ENCODE peak calls at places on chromosomes 12 and 14, in eight cellular contexts. Y is CD4-positive, alpha-beta T cell; B is OCI-LY7; P is activated CD8-positive, alpha-beta T cell treated with anti-CD3 and anti-CD28 coated beads, Interleukin-2, amount 10 ng/mL, durations not matched to agents 7 days and 5 days; L is central memory CD4-positive, alpha-beta T cell; M is NCI-H2081; K is substantia nigra; S is suprapubic skin. D is an unnamed sample.

GRCh38 chr12:121638298-121639202 is 12.2 kb downstream of the ORAI1 start:
- DNase-seq in Y (no peak), B (no peak), P (no peak), L (no peak), M (no peak), K (no peak), S (no peak), D (no peak)

GRCh38 chr12:3869860-3870259 is 3.3 kb downstream of the PARP11 start:
- DNase-seq in Y (no peak), B (no peak), P (peak; percentile 40), L (peak; percentile 38), M (no peak), K (no peak), S (no peak), D (no peak)

GRCh38 chr14:76115010-76115422 is 36.7 kb upstream of the GPATCH2L start:
- DNase-seq in Y (no peak), B (no peak), P (no peak), L (no peak), M (no peak), K (no peak), S (no peak), D (no peak)

GRCh38 chr12:88299567-88300101 is 157.5 kb downstream of the TMTC3 start:
- DNase-seq in Y (no peak), B (no peak), P (peak; percentile 25), L (no peak), M (no peak), K (no peak), S (no peak), D (peak; percentile 33)

GRCh38 chr12:78540621-78541336 is 323.8 kb upstream of the SYT1 start:
- DNase-seq in Y (no peak), B (no peak), P (no peak), L (no peak), M (no peak), K (no peak), S (no peak), D (no peak)

GRCh38 chr12:124923906-124924734 is 9.7 kb upstream of the UBC start:
- DNase-seq in Y (no peak), B (no peak), P (no peak), L (no peak), M (no peak), K (no peak), S (no peak), D (no peak)

GRCh38 chr14:75274045-75274898 is 4.4 kb upstream of the FOS start:
- DNase-seq in Y (no peak), B (no peak), P (no peak), L (no peak), M (no peak), K (no peak), S (no peak), D (no peak)

GRCh38 chr12:12582895-12583303 is 20.2 kb upstream of the DUSP16 start:
- DNase-seq in Y (no peak), B (no peak), P (no peak), L (no peak), M (no peak), K (no peak), S (no peak), D (no peak)

GRCh38 chr12:6961278-6961694 is 9.2 kb downstream of the PHB2 start:
- DNase-seq in Y (peak; percentile 87), B (no peak), P (peak; percentile 79), L (peak; percentile 89), M (peak; percentile 34), K (no peak), S (no peak), D (peak; percentile 67)

GRCh38 chr12:60345442-60345841 is 749.6 kb downstream of the SLC16A7 start:
- DNase-seq in Y (no peak), B (no peak), P (no peak), L (no peak), M (no peak), K (no peak), S (no peak), D (no peak)

GRCh38 chr12:48084066-48084465 is 21.8 kb downstream of the SENP1 start:
- DNase-seq in Y (no peak), B (peak; percentile 36), P (no peak), L (no peak), M (no peak), K (no peak), S (no peak), D (peak; percentile 24)

GRCh38 chr12:127773520-127773919 is 493.4 kb upstream of the TMEM132C start:
- DNase-seq in Y (no peak), B (no peak), P (no peak), L (no peak), M (no peak), K (peak; percentile 24), S (no peak), D (no peak)

GRCh38 chr12:85833558-85833957 is 2.7 kb downstream of the RASSF9 start:
- DNase-seq in Y (no peak), B (no peak), P (no peak), L (no peak), M (no peak), K (no peak), S (no peak), D (no peak)

GRCh38 chr12:110501378-110501721 is 561 bp downstream of the VPS29 start:
- DNase-seq in Y (peak; percentile 1), B (peak; percentile 46), P (no peak), L (no peak), M (peak; percentile 51), K (no peak), S (no peak), D (peak; percentile 51)

GRCh38 chr12:109173443-109174240 is 57.3 kb downstream of the ACACB start:
- DNase-seq in Y (no peak), B (no peak), P (no peak), L (no peak), M (no peak), K (no peak), S (no peak), D (no peak)

GRCh38 chr12:127785535-127785934 is 481.4 kb upstream of the TMEM132C start:
- DNase-seq in Y (no peak), B (no peak), P (no peak), L (no peak), M (no peak), K (peak; percentile 33), S (no peak), D (peak; percentile 31)

GRCh38 chr12:12561305-12562015 is 1.2 kb downstream of the DUSP16 start:
- DNase-seq in Y (peak; percentile 24), B (peak; percentile 53), P (peak; percentile 51), L (no peak), M (peak; percentile 44), K (peak; percentile 68), S (peak; percentile 89), D (peak; percentile 60)

GRCh38 chr14:69090187-69090789 is 62.6 kb downstream of the DCAF5 start:
- DNase-seq in Y (peak; percentile 4), B (peak; percentile 33), P (peak; percentile 51), L (peak; percentile 9), M (peak; percentile 26), K (no peak), S (no peak), D (peak; percentile 19)

GRCh38 chr14:21107360-21107781 is 6.5 kb downstream of the TMEM253 start:
- DNase-seq in Y (no peak), B (no peak), P (no peak), L (no peak), M (no peak), K (no peak), S (peak; percentile 76), D (no peak)

GRCh38 chr12:109239691-109240090 is 69.4 kb downstream of the FOXN4 start:
- DNase-seq in Y (no peak), B (no peak), P (no peak), L (no peak), M (no peak), K (no peak), S (no peak), D (no peak)

GRCh38 chr14:56844603-56845002 is 34.3 kb upstream of the OTX2 start:
- DNase-seq in Y (no peak), B (no peak), P (no peak), L (no peak), M (no peak), K (no peak), S (no peak), D (no peak)

GRCh38 chr12:75781532-75782046 is 250.0 kb downstream of the PHLDA1 start:
- DNase-seq in Y (no peak), B (no peak), P (no peak), L (no peak), M (no peak), K (no peak), S (no peak), D (no peak)

GRCh38 chr12:115774148-115774905 is 503.2 kb downstream of the MED13L start:
- DNase-seq in Y (no peak), B (no peak), P (no peak), L (no peak), M (no peak), K (no peak), S (no peak), D (no peak)

GRCh38 chr14:101711041-101711861 is 50.3 kb upstream of the PPP2R5C start:
- DNase-seq in Y (no peak), B (no peak), P (no peak), L (no peak), M (no peak), K (no peak), S (peak; percentile 57), D (no peak)

GRCh38 chr12:6606331-6607131 is 648 bp downstream of the CHD4 start:
- DNase-seq in Y (peak; percentile 49), B (peak; percentile 78), P (peak; percentile 65), L (peak; percentile 57), M (peak; percentile 38), K (peak; percentile 78), S (no peak), D (peak; percentile 29)

GRCh38 chr12:123571343-123571813 is 13.0 kb upstream of the TMED2 start:
- DNase-seq in Y (no peak), B (no peak), P (no peak), L (no peak), M (no peak), K (no peak), S (no peak), D (peak; percentile 80)

GRCh38 chr14:103188691-103189480 is 65.6 kb downstream of the TNFAIP2 start:
- DNase-seq in Y (peak; percentile 1), B (no peak), P (peak; percentile 28), L (peak; percentile 3), M (no peak), K (no peak), S (no peak), D (peak; percentile 30)

GRCh38 chr14:81831128-81831815 is 297.6 kb upstream of the SEL1L start:
- DNase-seq in Y (no peak), B (no peak), P (no peak), L (no peak), M (no peak), K (no peak), S (no peak), D (peak; percentile 8)

GRCh38 chr12:59087691-59088090 is 167.4 kb upstream of the LRIG3 start:
- DNase-seq in Y (no peak), B (no peak), P (no peak), L (no peak), M (no peak), K (no peak), S (no peak), D (no peak)

GRCh38 chr12:111447571-111448265 is 42.0 kb downstream of the SH2B3 start:
- DNase-seq in Y (no peak), B (no peak), P (peak; percentile 18), L (no peak), M (no peak), K (no peak), S (peak; percentile 71), D (peak; percentile 3)

GRCh38 chr14:94113908-94114588 is 3.5 kb downstream of the IFI27 start:
- DNase-seq in Y (no peak), B (no peak), P (no peak), L (no peak), M (no peak), K (no peak), S (no peak), D (no peak)

GRCh38 chr14:72909163-72909562 is 15.3 kb upstream of the DPF3 start:
- DNase-seq in Y (no peak), B (no peak), P (no peak), L (no peak), M (no peak), K (no peak), S (no peak), D (peak; percentile 45)

GRCh38 chr12:104055686-104056388 is 5.8 kb upstream of the GLT8D2 start:
- DNase-seq in Y (no peak), B (no peak), P (no peak), L (no peak), M (peak; percentile 66), K (peak; percentile 16), S (no peak), D (no peak)

GRCh38 chr14:85319998-85320397 is 209.9 kb upstream of the FLRT2 start:
- DNase-seq in Y (no peak), B (no peak), P (no peak), L (no peak), M (no peak), K (no peak), S (no peak), D (no peak)